ENCODE peak calls at places on chromosomes 4 and X, in five cellular contexts. One of them, this sample, is unnamed.
A peak's percentile ranks its signal among the peaks of the same experiment; 100 is the strongest.

GRCh38 chrX:102339312-102340298 is 92.6 kb downstream of the NXF2 start:
- DNase-seq in NCI-H1092: no peak
- DNase-seq in activated B cell treated with CpG ODN at 0.5 μM for 24 hours: no peak
- DNase-seq in heart left ventricle: no peak
- DNase-seq in A549: no peak
- DNase-seq in this sample: no peak

GRCh38 chrX:97026406-97026805 is 142.7 kb downstream of the RPA4 start:
- DNase-seq in NCI-H1092: peak; percentile 8
- DNase-seq in activated B cell treated with CpG ODN at 0.5 μM for 24 hours: no peak
- DNase-seq in heart left ventricle: no peak
- DNase-seq in A549: peak; percentile 19
- DNase-seq in this sample: no peak

GRCh38 chrX:155867821-155868220 is 13.3 kb upstream of the VAMP7 start:
- DNase-seq in NCI-H1092: no peak
- DNase-seq in activated B cell treated with CpG ODN at 0.5 μM for 24 hours: no peak
- DNase-seq in heart left ventricle: no peak
- DNase-seq in A549: no peak
- DNase-seq in this sample: no peak

GRCh38 chr4:47705326-47705981 is 132.4 kb downstream of the CORIN start:
- DNase-seq in NCI-H1092: peak; percentile 6
- DNase-seq in activated B cell treated with CpG ODN at 0.5 μM for 24 hours: no peak
- DNase-seq in heart left ventricle: no peak
- DNase-seq in A549: peak; percentile 21
- DNase-seq in this sample: no peak

GRCh38 chr4:168694669-168695068 is 197.8 kb downstream of the PALLD start:
- DNase-seq in NCI-H1092: no peak
- DNase-seq in activated B cell treated with CpG ODN at 0.5 μM for 24 hours: no peak
- DNase-seq in heart left ventricle: no peak
- DNase-seq in A549: peak; percentile 65
- DNase-seq in this sample: no peak

GRCh38 chrX:33543757-33544156 is 332.4 kb upstream of the DMD start:
- DNase-seq in NCI-H1092: no peak
- DNase-seq in activated B cell treated with CpG ODN at 0.5 μM for 24 hours: no peak
- DNase-seq in heart left ventricle: no peak
- DNase-seq in A549: no peak
- DNase-seq in this sample: no peak

GRCh38 chrX:155148724-155149537 is 67.3 kb upstream of the VBP1 start:
- DNase-seq in NCI-H1092: no peak
- DNase-seq in activated B cell treated with CpG ODN at 0.5 μM for 24 hours: no peak
- DNase-seq in heart left ventricle: no peak
- DNase-seq in A549: peak; percentile 22
- DNase-seq in this sample: no peak

GRCh38 chrX:19924285-19924684 is 36.9 kb upstream of the SH3KBP1 start:
- DNase-seq in NCI-H1092: no peak
- DNase-seq in activated B cell treated with CpG ODN at 0.5 μM for 24 hours: no peak
- DNase-seq in heart left ventricle: no peak
- DNase-seq in A549: no peak
- DNase-seq in this sample: no peak

GRCh38 chr4:139560396-139561084 is 4.5 kb upstream of the SETD7 start:
- DNase-seq in NCI-H1092: no peak
- DNase-seq in activated B cell treated with CpG ODN at 0.5 μM for 24 hours: peak; percentile 18
- DNase-seq in heart left ventricle: no peak
- DNase-seq in A549: no peak
- DNase-seq in this sample: no peak

GRCh38 chr4:39495446-39496208 is 31.6 kb downstream of the UGDH start:
- DNase-seq in NCI-H1092: no peak
- DNase-seq in activated B cell treated with CpG ODN at 0.5 μM for 24 hours: no peak
- DNase-seq in heart left ventricle: no peak
- DNase-seq in A549: peak; percentile 55
- DNase-seq in this sample: no peak

GRCh38 chr4:102503831-102504786 is 3.0 kb downstream of the NFKB1 start:
- DNase-seq in NCI-H1092: no peak
- DNase-seq in activated B cell treated with CpG ODN at 0.5 μM for 24 hours: no peak
- DNase-seq in heart left ventricle: no peak
- DNase-seq in A549: no peak
- DNase-seq in this sample: no peak

GRCh38 chr4:118313098-118313497 is 39.7 kb downstream of the PRSS12 start:
- DNase-seq in NCI-H1092: no peak
- DNase-seq in activated B cell treated with CpG ODN at 0.5 μM for 24 hours: no peak
- DNase-seq in heart left ventricle: no peak
- DNase-seq in A549: no peak
- DNase-seq in this sample: no peak

GRCh38 chrX:78124304-78124703 is 15.1 kb downstream of the TAF9B start:
- DNase-seq in NCI-H1092: no peak
- DNase-seq in activated B cell treated with CpG ODN at 0.5 μM for 24 hours: no peak
- DNase-seq in heart left ventricle: no peak
- DNase-seq in A549: peak; percentile 16
- DNase-seq in this sample: no peak

GRCh38 chr4:95421869-95422268 is 126.9 kb downstream of the UNC5C start:
- DNase-seq in NCI-H1092: no peak
- DNase-seq in activated B cell treated with CpG ODN at 0.5 μM for 24 hours: no peak
- DNase-seq in heart left ventricle: no peak
- DNase-seq in A549: no peak
- DNase-seq in this sample: no peak

GRCh38 chr4:103076777-103077347 is 301 bp upstream of the SLC9B2 start:
- DNase-seq in NCI-H1092: no peak
- DNase-seq in activated B cell treated with CpG ODN at 0.5 μM for 24 hours: no peak
- DNase-seq in heart left ventricle: no peak
- DNase-seq in A549: no peak
- DNase-seq in this sample: no peak

GRCh38 chrX:67718926-67719325 is 175.1 kb downstream of the AR start:
- DNase-seq in NCI-H1092: no peak
- DNase-seq in activated B cell treated with CpG ODN at 0.5 μM for 24 hours: no peak
- DNase-seq in heart left ventricle: peak; percentile 44
- DNase-seq in A549: no peak
- DNase-seq in this sample: no peak

GRCh38 chrX:9153299-9153698 is 119.4 kb upstream of the FAM9B start:
- DNase-seq in NCI-H1092: no peak
- DNase-seq in activated B cell treated with CpG ODN at 0.5 μM for 24 hours: no peak
- DNase-seq in heart left ventricle: no peak
- DNase-seq in A549: peak; percentile 25
- DNase-seq in this sample: no peak

GRCh38 chr4:107388736-107389135 is 331.3 kb downstream of the PAPSS1 start:
- DNase-seq in NCI-H1092: no peak
- DNase-seq in activated B cell treated with CpG ODN at 0.5 μM for 24 hours: no peak
- DNase-seq in heart left ventricle: no peak
- DNase-seq in A549: no peak
- DNase-seq in this sample: no peak

GRCh38 chr4:93416337-93417102 is 412.0 kb upstream of the ATOH1 start:
- DNase-seq in NCI-H1092: no peak
- DNase-seq in activated B cell treated with CpG ODN at 0.5 μM for 24 hours: no peak
- DNase-seq in heart left ventricle: no peak
- DNase-seq in A549: no peak
- DNase-seq in this sample: no peak

GRCh38 chr4:137070614-137071013 is 461.7 kb downstream of the PCDH18 start:
- DNase-seq in NCI-H1092: no peak
- DNase-seq in activated B cell treated with CpG ODN at 0.5 μM for 24 hours: no peak
- DNase-seq in heart left ventricle: no peak
- DNase-seq in A549: no peak
- DNase-seq in this sample: no peak

GRCh38 chrX:74467656-74468055 is 46.4 kb downstream of the SLC16A2 start:
- DNase-seq in NCI-H1092: no peak
- DNase-seq in activated B cell treated with CpG ODN at 0.5 μM for 24 hours: no peak
- DNase-seq in heart left ventricle: no peak
- DNase-seq in A549: no peak
- DNase-seq in this sample: no peak

GRCh38 chr4:145301386-145302080 is 121.1 kb upstream of the OTUD4 start:
- DNase-seq in NCI-H1092: no peak
- DNase-seq in activated B cell treated with CpG ODN at 0.5 μM for 24 hours: no peak
- DNase-seq in heart left ventricle: no peak
- DNase-seq in A549: no peak
- DNase-seq in this sample: no peak

GRCh38 chr4:126558596-126558995 is 1074.2 kb upstream of the INTU start:
- DNase-seq in NCI-H1092: no peak
- DNase-seq in activated B cell treated with CpG ODN at 0.5 μM for 24 hours: no peak
- DNase-seq in heart left ventricle: no peak
- DNase-seq in A549: no peak
- DNase-seq in this sample: no peak

GRCh38 chr4:71186566-71187398 is 152.0 kb upstream of the SLC4A4 start:
- DNase-seq in NCI-H1092: no peak
- DNase-seq in activated B cell treated with CpG ODN at 0.5 μM for 24 hours: peak; percentile 31
- DNase-seq in heart left ventricle: peak; percentile 72
- DNase-seq in A549: peak; percentile 33
- DNase-seq in this sample: peak; percentile 24

GRCh38 chr4:5713861-5714260 is 2.9 kb downstream of the EVC start:
- DNase-seq in NCI-H1092: no peak
- DNase-seq in activated B cell treated with CpG ODN at 0.5 μM for 24 hours: no peak
- DNase-seq in heart left ventricle: no peak
- DNase-seq in A549: no peak
- DNase-seq in this sample: no peak

GRCh38 chr4:40409835-40410234 is 74.7 kb downstream of the CHRNA9 start:
- DNase-seq in NCI-H1092: no peak
- DNase-seq in activated B cell treated with CpG ODN at 0.5 μM for 24 hours: no peak
- DNase-seq in heart left ventricle: no peak
- DNase-seq in A549: no peak
- DNase-seq in this sample: no peak

GRCh38 chrX:43560247-43560946 is 95.7 kb upstream of the MAOA start:
- DNase-seq in NCI-H1092: no peak
- DNase-seq in activated B cell treated with CpG ODN at 0.5 μM for 24 hours: no peak
- DNase-seq in heart left ventricle: no peak
- DNase-seq in A549: no peak
- DNase-seq in this sample: no peak

GRCh38 chr4:174012135-174012923 is 271.1 kb downstream of the FBXO8 start:
- DNase-seq in NCI-H1092: no peak
- DNase-seq in activated B cell treated with CpG ODN at 0.5 μM for 24 hours: no peak
- DNase-seq in heart left ventricle: no peak
- DNase-seq in A549: no peak
- DNase-seq in this sample: no peak

GRCh38 chrX:149572743-149573142 is 14.5 kb downstream of the MAGEA9B start:
- DNase-seq in NCI-H1092: no peak
- DNase-seq in activated B cell treated with CpG ODN at 0.5 μM for 24 hours: no peak
- DNase-seq in heart left ventricle: no peak
- DNase-seq in A549: no peak
- DNase-seq in this sample: no peak

GRCh38 chrX:7074135-7074907 is 73.2 kb upstream of the STS start:
- DNase-seq in NCI-H1092: no peak
- DNase-seq in activated B cell treated with CpG ODN at 0.5 μM for 24 hours: no peak
- DNase-seq in heart left ventricle: no peak
- DNase-seq in A549: no peak
- DNase-seq in this sample: no peak

GRCh38 chr4:172989984-172990711 is 178.5 kb upstream of the GALNT7 start:
- DNase-seq in NCI-H1092: no peak
- DNase-seq in activated B cell treated with CpG ODN at 0.5 μM for 24 hours: no peak
- DNase-seq in heart left ventricle: no peak
- DNase-seq in A549: no peak
- DNase-seq in this sample: no peak

GRCh38 chr4:48388504-48389154 is 47.3 kb downstream of the SLAIN2 start:
- DNase-seq in NCI-H1092: no peak
- DNase-seq in activated B cell treated with CpG ODN at 0.5 μM for 24 hours: no peak
- DNase-seq in heart left ventricle: no peak
- DNase-seq in A549: peak; percentile 1
- DNase-seq in this sample: no peak

This sample was measured in GM12892.